ENCODE peak calls at places on chromosome 7, in five cellular contexts. T, H, C, G and I are unnamed samples.

GRCh38 chr7:116334555-116334954 is 124.2 kb downstream of the TES start:
- DNase-seq in T (no peak), H (no peak), C (no peak), G (no peak), I (no peak)

GRCh38 chr7:129536323-129536722 is 34.0 kb downstream of the SMKR1 start:
- DNase-seq in T (no peak), H (no peak), C (no peak), G (no peak), I (no peak)

GRCh38 chr7:75565129-75565528 is 73.0 kb downstream of the SPDYE5 start:
- DNase-seq in T (no peak), H (peak), C (no peak), G (no peak), I (no peak)

GRCh38 chr7:151711906-151712771 is 164.8 kb downstream of the PRKAG2 start:
- DNase-seq in T (no peak), H (no peak), C (no peak), G (no peak), I (no peak)

GRCh38 chr7:159031135-159031701 is 113.4 kb downstream of the VIPR2 start:
- DNase-seq in T (no peak), H (no peak), C (peak), G (peak), I (no peak)

GRCh38 chr7:113119429-113119828 is 1.1 kb upstream of the SMIM30 start:
- DNase-seq in T (no peak), H (no peak), C (no peak), G (no peak), I (no peak)

GRCh38 chr7:152126741-152127140 is 101.3 kb downstream of the GALNT11 start:
- DNase-seq in T (no peak), H (no peak), C (no peak), G (no peak), I (no peak)

GRCh38 chr7:108164342-108164741 is 34.2 kb upstream of the LAMB4 start:
- DNase-seq in T (no peak), H (no peak), C (no peak), G (no peak), I (no peak)

GRCh38 chr7:7641129-7641663 is 644 bp downstream of the UMAD1 start:
- DNase-seq in T (no peak), H (peak), C (no peak), G (no peak), I (peak)

GRCh38 chr7:134778941-134779740 is at the start of gene CALD1:
- DNase-seq in T (no peak), H (peak), C (peak), G (peak), I (no peak)

GRCh38 chr7:134140889-134141867 is 14.0 kb downstream of the LRGUK start:
- DNase-seq in T (peak), H (no peak), C (peak), G (peak), I (peak)

GRCh38 chr7:80324032-80324431 is 187.8 kb downstream of the GNAT3 start:
- DNase-seq in T (no peak), H (peak), C (no peak), G (no peak), I (no peak)

GRCh38 chr7:27972272-27972671 is 208.3 kb downstream of the JAZF1 start:
- DNase-seq in T (no peak), H (no peak), C (no peak), G (no peak), I (no peak)

GRCh38 chr7:122887198-122887597 is 938 bp upstream of the CADPS2 start:
- DNase-seq in T (no peak), H (no peak), C (peak), G (peak), I (peak)
- H3K27ac ChIP-seq in T (no peak), H (no peak), C (no peak), G (peak), I (no peak)

GRCh38 chr7:51318001-51318400 is 1.4 kb upstream of the COBL start:
- DNase-seq in T (no peak), H (no peak), C (no peak), G (no peak), I (no peak)
- H3K27ac ChIP-seq in T (no peak), H (no peak), C (peak), G (no peak), I (peak)

DNA sequence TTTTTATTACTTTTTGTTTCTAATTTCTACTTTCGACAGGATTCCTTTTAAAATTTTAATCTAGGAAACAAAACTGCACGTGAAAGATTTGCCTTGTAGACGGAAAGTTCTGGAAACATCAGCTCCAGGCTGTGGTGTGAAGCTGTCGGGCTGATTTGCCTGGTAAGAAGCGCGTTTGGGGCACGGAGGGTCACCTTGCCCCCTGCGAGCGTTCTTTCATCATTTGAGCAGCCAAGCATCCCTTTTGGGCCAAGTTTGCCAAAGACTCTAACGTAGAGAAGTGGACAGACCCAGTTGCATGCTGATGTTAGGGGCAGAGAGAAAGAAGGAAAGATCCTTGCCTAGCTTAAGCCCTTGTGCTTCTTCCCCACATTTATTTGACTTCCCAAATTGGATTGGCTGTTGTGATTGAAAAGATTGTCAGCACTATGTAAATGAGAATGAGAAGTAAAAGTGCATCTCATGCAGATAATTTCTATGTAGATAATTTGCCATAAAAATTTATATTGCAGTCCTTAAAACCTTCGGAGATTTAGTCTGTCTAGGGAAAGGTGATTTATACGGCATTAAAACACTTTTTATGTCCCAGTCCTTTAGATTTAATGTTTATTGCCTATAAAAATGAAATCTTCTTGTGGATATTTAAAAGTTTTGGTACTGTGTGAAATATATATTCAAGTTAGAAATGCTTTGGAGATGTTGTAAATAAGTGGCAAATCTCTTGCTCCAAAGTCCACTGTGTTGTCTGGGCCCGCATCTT is 76.1 kb downstream of the CUX1 start:
- DNase-seq in T (no peak), H (no peak), C (no peak), G (no peak), I (no peak)
- H3K27ac ChIP-seq in T (no peak), H (no peak), C (peak), G (no peak), I (no peak)

GRCh38 chr7:1567082-1567771 is 2.6 kb downstream of the PSMG3 start:
- DNase-seq in T (no peak), H (no peak), C (no peak), G (no peak), I (no peak)

GRCh38 chr7:1569016-1569415 is 816 bp downstream of the PSMG3 start:
- DNase-seq in T (peak), H (no peak), C (no peak), G (no peak), I (no peak)

GRCh38 chr7:1569440-1569832 is 396 bp downstream of the PSMG3 start:
- DNase-seq in T (no peak), H (no peak), C (no peak), G (no peak), I (no peak)

GRCh38 chr7:1566687-1567081 is 3.1 kb downstream of the PSMG3 start:
- DNase-seq in T (no peak), H (no peak), C (no peak), G (no peak), I (no peak)

GRCh38 chr7:1567893-1568292 is 1.9 kb downstream of the PSMG3 start:
- DNase-seq in T (no peak), H (no peak), C (no peak), G (no peak), I (no peak)
- H3K27ac ChIP-seq in T (no peak), H (peak), C (peak), G (no peak), I (no peak)

DNA sequence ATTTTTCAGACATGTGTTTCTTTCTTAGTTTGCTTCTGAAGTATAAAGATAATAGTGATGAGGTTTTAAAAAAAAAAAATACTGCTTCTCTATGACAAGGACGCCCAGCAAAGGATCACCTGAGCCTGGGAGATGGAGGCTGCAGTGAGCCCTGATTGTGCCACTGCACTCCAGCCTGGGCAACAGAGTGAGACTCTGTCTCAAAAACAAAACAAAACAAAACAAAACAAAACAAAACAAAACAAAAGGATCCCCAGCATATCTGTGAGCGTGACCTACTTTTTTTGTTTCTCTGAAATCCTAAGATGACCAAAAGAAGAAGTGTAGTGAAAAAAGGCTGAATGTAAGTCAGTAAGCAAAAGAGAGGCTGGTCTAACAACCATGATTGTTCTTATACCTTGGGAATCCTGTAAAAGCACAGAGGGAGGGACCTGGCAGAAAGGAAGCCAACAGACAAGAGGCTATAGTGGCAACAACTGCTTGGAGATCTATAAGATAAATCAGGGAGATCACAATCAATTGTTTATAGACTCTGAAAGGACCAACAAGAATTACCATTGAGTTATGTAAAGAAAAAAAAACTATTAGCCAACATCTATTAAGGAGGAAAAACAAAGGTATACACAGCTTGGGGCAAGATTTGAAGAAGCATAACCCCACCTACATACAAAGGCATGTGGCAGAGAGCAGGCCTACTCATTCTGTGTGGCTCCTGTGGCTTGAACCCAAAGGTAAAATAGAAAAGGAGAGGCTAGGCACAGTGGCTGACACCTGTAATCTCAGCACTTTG is 255.2 kb upstream of the KLF14 start:
- DNase-seq in T (no peak), H (no peak), C (no peak), G (no peak), I (no peak)
- H3K27ac ChIP-seq in T (peak), H (no peak), C (peak), G (no peak), I (no peak)

GRCh38 chr7:38880454-38880853 is 28.5 kb downstream of the VPS41 start:
- DNase-seq in T (no peak), H (no peak), C (no peak), G (no peak), I (no peak)
- H3K27ac ChIP-seq in T (no peak), H (no peak), C (no peak), G (no peak), I (peak)

GRCh38 chr7:35717013-35717412 is 22.1 kb upstream of the HERPUD2 start:
- DNase-seq in T (no peak), H (no peak), C (no peak), G (no peak), I (no peak)
- H3K27ac ChIP-seq in T (no peak), H (no peak), C (peak), G (peak), I (peak)

DNA sequence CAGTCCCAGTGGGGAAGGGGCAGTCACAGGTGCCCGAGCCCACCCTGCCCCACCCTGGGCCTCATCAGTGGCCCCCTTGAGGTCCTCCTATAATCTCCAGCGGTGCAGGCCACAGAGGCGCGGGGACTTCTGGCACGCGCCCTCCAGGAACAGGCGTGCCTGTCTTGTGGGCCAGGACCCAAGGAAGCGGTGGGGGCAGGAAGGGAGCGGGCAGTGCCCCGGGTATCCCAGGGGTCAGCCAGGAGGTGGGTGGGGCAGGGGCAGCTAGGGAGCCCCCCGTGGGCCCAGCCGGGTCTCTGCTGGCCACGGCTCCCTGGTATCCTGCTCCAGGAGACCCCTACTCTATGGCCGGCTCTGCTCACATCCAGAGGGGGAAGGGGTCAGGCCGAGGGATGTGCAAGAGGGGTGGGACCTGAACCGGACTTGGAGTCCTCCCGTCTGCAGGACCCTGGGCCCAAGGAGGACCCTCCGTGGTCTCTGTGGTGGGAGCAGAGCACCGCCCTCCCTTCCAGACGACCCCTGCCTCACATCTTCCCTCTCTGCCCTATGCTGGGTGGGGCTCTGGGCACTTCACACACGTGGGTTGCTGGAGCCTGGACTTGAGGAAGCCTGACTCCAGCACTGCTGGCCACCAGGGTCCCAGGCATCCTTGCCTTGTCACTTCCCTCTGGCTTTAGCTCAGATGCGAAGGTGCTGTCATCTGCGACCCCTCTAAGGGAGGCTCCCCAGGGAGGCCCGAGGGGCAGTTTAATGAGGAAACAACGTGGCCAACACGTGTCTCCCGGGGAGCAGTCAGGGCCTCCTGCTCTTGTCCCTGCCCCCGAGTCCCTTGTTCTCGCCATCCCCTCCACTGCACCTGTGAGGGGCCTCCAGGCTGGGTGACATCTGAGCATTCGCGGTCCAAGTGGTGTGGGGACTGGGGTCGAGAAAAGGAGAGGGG is 18.3 kb upstream of the GRIFIN start:
- DNase-seq in T (no peak), H (no peak), C (no peak), G (no peak), I (no peak)
- H3K27ac ChIP-seq in T (no peak), H (no peak), C (no peak), G (no peak), I (no peak)

GRCh38 chr7:17772581-17773288 is 167.6 kb downstream of the SNX13 start:
- DNase-seq in T (no peak), H (no peak), C (no peak), G (no peak), I (no peak)
- H3K27ac ChIP-seq in T (no peak), H (no peak), C (no peak), G (no peak), I (no peak)